ENCODE peak calls at places on chromosomes 12 and 14, in nine cellular contexts. X, N, H, T, U, M, S, I and C are unnamed samples.

GRCh38 chr14:77843155-77843554 is 43.2 kb downstream of the ADCK1 start:
- DNase-seq in S (no peak), I (no peak), M (no peak), N (no peak), H (no peak), U (no peak), T (no peak), X (no peak), C (no peak)

GRCh38 chr12:124745891-124746570 is 117.6 kb downstream of the SCARB1 start:
- DNase-seq in H (peak), M (peak), U (no peak), S (peak), X (peak), I (peak), N (no peak), T (peak), C (peak)

GRCh38 chr12:13103391-13104033 is at the start of gene GSG1:
- DNase-seq in N (no peak), U (no peak), S (peak), T (no peak), H (no peak), I (no peak), M (no peak), X (no peak), C (no peak)

GRCh38 chr14:90632451-90632850 is 183.8 kb downstream of the TTC7B start:
- DNase-seq in I (no peak), T (no peak), N (no peak), U (no peak), X (no peak), S (peak), H (no peak), M (no peak), C (no peak)

GRCh38 chr12:1798734-1799067 is 21.7 kb upstream of the LRTM2 start:
- DNase-seq in H (no peak), U (no peak), T (no peak), N (no peak), M (no peak), X (no peak), S (no peak), I (no peak), C (no peak)

GRCh38 chr12:28925726-28926376 is 223.2 kb upstream of the FAR2 start:
- DNase-seq in U (no peak), S (no peak), M (no peak), H (no peak), T (no peak), N (no peak), X (no peak), I (no peak), C (no peak)

GRCh38 chr14:64828096-64828495 is 51.6 kb downstream of the SPTB start:
- DNase-seq in S (no peak), M (no peak), U (no peak), H (no peak), T (peak), I (no peak), X (no peak), N (no peak), C (peak)

GRCh38 chr14:77043177-77043983 is 14.9 kb upstream of the IRF2BPL start:
- DNase-seq in H (peak), T (peak), M (no peak), I (no peak), X (peak), U (no peak), S (peak), N (no peak), C (no peak)

GRCh38 chr14:103436533-103436932 is 51.3 kb downstream of the MARK3 start:
- DNase-seq in N (no peak), U (no peak), H (no peak), M (no peak), X (no peak), S (peak), I (no peak), T (no peak), C (no peak)

GRCh38 chr12:119375619-119376018 is 41.1 kb downstream of the CCDC60 start:
- DNase-seq in T (no peak), M (no peak), S (no peak), H (no peak), I (no peak), X (no peak), N (no peak), U (no peak), C (peak)

GRCh38 chr12:82529096-82529495 is 157.6 kb upstream of the TMTC2 start:
- DNase-seq in I (no peak), U (no peak), S (peak), H (no peak), T (no peak), X (no peak), N (no peak), M (no peak), C (no peak)

GRCh38 chr12:52813885-52814709 is at the start of gene KRT4:
- DNase-seq in I (no peak), S (no peak), H (no peak), N (no peak), T (no peak), U (no peak), X (no peak), M (no peak), C (no peak)

GRCh38 chr12:49674318-49674985 is 32.8 kb downstream of the FMNL3 start:
- DNase-seq in X (no peak), T (no peak), N (no peak), S (peak), I (no peak), U (no peak), M (no peak), H (no peak), C (no peak)

GRCh38 chr14:37197421-37198272 is at the start of gene MIPOL1:
- DNase-seq in I (peak), N (no peak), S (peak), T (peak), H (peak), U (no peak), X (no peak), M (peak), C (peak)